ENCODE peak calls at places on chromosomes 12 and 14, in eight cellular contexts. K, A, R, V, S, M, L and F are unnamed samples.

GRCh38 chr12:86158956-86159355 is 97.2 kb downstream of the MGAT4C start:
- DNase-seq in K (peak), A (no peak), R (no peak), V (no peak), S (no peak), M (no peak), L (peak), F (no peak)

GRCh38 chr14:100486025-100486828 is 101.0 kb downstream of the BEGAIN start:
- DNase-seq in K (peak), A (peak), R (peak), V (peak), S (peak), M (peak), L (peak), F (peak)

GRCh38 chr14:21589317-21589716 is 9.4 kb upstream of the OR10G3 start:
- DNase-seq in K (no peak), A (no peak), R (no peak), V (no peak), S (peak), M (no peak), L (no peak), F (no peak)

GRCh38 chr12:88303335-88303734 is 161.2 kb downstream of the TMTC3 start:
- DNase-seq in K (no peak), A (no peak), R (no peak), V (no peak), S (no peak), M (no peak), L (no peak), F (no peak)

GRCh38 chr14:54724772-54725325 is 157.9 kb downstream of the SAMD4A start:
- DNase-seq in K (no peak), A (no peak), R (no peak), V (no peak), S (no peak), M (no peak), L (no peak), F (no peak)

GRCh38 chr12:71710276-71711125 is 24.6 kb downstream of the TMEM19 start:
- DNase-seq in K (peak), A (no peak), R (no peak), V (peak), S (peak), M (peak), L (peak), F (peak)

GRCh38 chr14:61466905-61467280 is 145.5 kb downstream of the PRKCH start:
- DNase-seq in K (no peak), A (no peak), R (no peak), V (no peak), S (no peak), M (no peak), L (no peak), F (no peak)

GRCh38 chr14:99191663-99192621 is 80.1 kb downstream of the BCL11B start:
- DNase-seq in K (peak), A (no peak), R (peak), V (peak), S (no peak), M (peak), L (peak), F (no peak)

GRCh38 chr14:57071639-57072038 is 197.1 kb downstream of the EXOC5 start:
- DNase-seq in K (no peak), A (no peak), R (no peak), V (no peak), S (no peak), M (no peak), L (no peak), F (no peak)

GRCh38 chr12:116090516-116090915 is 187.0 kb downstream of the MED13L start:
- DNase-seq in K (no peak), A (no peak), R (no peak), V (no peak), S (no peak), M (no peak), L (no peak), F (no peak)

GRCh38 chr14:50670196-50670875 is 2.2 kb upstream of the SAV1 start:
- DNase-seq in K (peak), A (no peak), R (no peak), V (no peak), S (peak), M (peak), L (no peak), F (no peak)

GRCh38 chr12:4383304-4383865 is 3.9 kb upstream of the FGF23 start:
- DNase-seq in K (no peak), A (no peak), R (no peak), V (no peak), S (no peak), M (no peak), L (no peak), F (no peak)

GRCh38 chr12:132474237-132474741 is 15.7 kb upstream of the FBRSL1 start:
- DNase-seq in K (no peak), A (no peak), R (no peak), V (no peak), S (no peak), M (no peak), L (no peak), F (no peak)